ENCODE peak calls at places on chromosomes 16 and 17, in seven cellular contexts. W, D, V, Z, Q, K and O are unnamed samples.

GRCh38 chr17:77356109-77356689 is 215.4 kb downstream of the SEC14L1 start:
- DNase-seq in W (no peak), D (no peak), V (no peak), Z (no peak), Q (no peak), K (no peak), O (peak)

GRCh38 chr17:30532871-30533270 is 55.7 kb downstream of the GOSR1 start:
- DNase-seq in W (no peak), D (no peak), V (no peak), Z (no peak), Q (no peak), K (no peak), O (no peak)

GRCh38 chr16:85389679-85390470 is 223.2 kb upstream of the GSE1 start:
- DNase-seq in W (no peak), D (no peak), V (peak), Z (no peak), Q (no peak), K (no peak), O (no peak)

GRCh38 chr17:4043862-4044261 is 79.6 kb upstream of the ATP2A3 start:
- DNase-seq in W (no peak), D (no peak), V (no peak), Z (no peak), Q (no peak), K (no peak), O (no peak)

GRCh38 chr17:57493625-57494024 is 237.3 kb downstream of the MSI2 start:
- DNase-seq in W (no peak), D (no peak), V (no peak), Z (no peak), Q (no peak), K (no peak), O (no peak)

GRCh38 chr16:56824335-56824734 is 40.7 kb upstream of the SLC12A3 start:
- DNase-seq in W (no peak), D (no peak), V (no peak), Z (no peak), Q (peak), K (no peak), O (no peak)

GRCh38 chr16:2009302-2009711 is 314 bp downstream of the ZNF598 start:
- DNase-seq in W (no peak), D (no peak), V (no peak), Z (no peak), Q (no peak), K (no peak), O (no peak)

GRCh38 chr17:32342603-32343325 is 791 bp upstream of the C17orf75 start:
- DNase-seq in W (no peak), D (no peak), V (peak), Z (no peak), Q (peak), K (no peak), O (no peak)

GRCh38 chr17:48024149-48025039 is 13.2 kb downstream of the COPZ2 start:
- DNase-seq in W (no peak), D (no peak), V (peak), Z (no peak), Q (peak), K (peak), O (peak)

GRCh38 chr17:28704219-28704858 is 7.3 kb downstream of the PROCA1 start:
- DNase-seq in W (no peak), D (no peak), V (no peak), Z (no peak), Q (no peak), K (no peak), O (no peak)

GRCh38 chr16:4386452-4386813 is 14.8 kb downstream of the VASN start:
- DNase-seq in W (no peak), D (no peak), V (peak), Z (no peak), Q (no peak), K (no peak), O (peak)

GRCh38 chr17:48293319-48294192 is 136.5 kb downstream of the SKAP1 start:
- DNase-seq in W (no peak), D (peak), V (no peak), Z (no peak), Q (peak), K (no peak), O (no peak)

GRCh38 chr16:12178251-12178990 is 201.9 kb downstream of the SNX29 start:
- DNase-seq in W (peak), D (peak), V (no peak), Z (no peak), Q (no peak), K (no peak), O (no peak)

GRCh38 chr16:28042856-28043255 is 20.7 kb downstream of the GSG1L start:
- DNase-seq in W (peak), D (no peak), V (no peak), Z (no peak), Q (no peak), K (no peak), O (no peak)

GRCh38 chr16:4519274-4520058 is 19.1 kb downstream of the CDIP1 start:
- DNase-seq in W (no peak), D (no peak), V (no peak), Z (no peak), Q (no peak), K (no peak), O (no peak)

GRCh38 chr17:52606098-52606497 is 447.6 kb upstream of the CA10 start:
- DNase-seq in W (no peak), D (no peak), V (no peak), Z (no peak), Q (no peak), K (no peak), O (no peak)

GRCh38 chr17:38559025-38559879 is 46.5 kb downstream of the SRCIN1 start:
- DNase-seq in W (peak), D (peak), V (peak), Z (peak), Q (peak), K (peak), O (peak)

GRCh38 chr16:15542261-15542660 is 100.7 kb downstream of the MARF1 start:
- DNase-seq in W (no peak), D (no peak), V (no peak), Z (no peak), Q (peak), K (peak), O (no peak)

GRCh38 chr17:75442168-75443103 is 14.0 kb upstream of the TMEM94 start:
- DNase-seq in W (no peak), D (no peak), V (no peak), Z (no peak), Q (no peak), K (no peak), O (no peak)

DNA sequence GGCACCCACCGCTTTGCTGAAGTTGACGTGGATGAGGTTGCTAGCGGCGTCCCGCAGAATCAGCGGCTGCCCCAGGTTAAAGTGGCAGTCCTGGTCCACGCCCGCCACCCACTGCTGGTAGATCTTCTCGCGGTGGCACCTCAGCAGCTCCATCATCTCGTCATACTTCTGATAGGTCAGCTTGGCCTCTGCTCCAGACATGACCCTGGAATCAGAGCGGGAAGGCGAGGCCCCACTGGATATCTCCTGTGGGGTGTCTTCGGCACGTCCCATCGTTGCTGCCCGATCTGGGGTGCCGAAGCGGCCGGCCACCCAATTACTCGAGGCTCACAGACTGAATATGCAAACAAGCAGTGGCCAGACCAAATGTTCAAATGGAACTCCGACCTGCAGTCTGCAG is 16.5 kb downstream of the DNAH17 start:
- DNase-seq in W (no peak), D (no peak), V (no peak), Z (no peak), Q (no peak), K (no peak), O (no peak)
- H3K23ac ChIP-seq in W (no peak), D (no peak), V (no peak), Z (no peak), Q (no peak), K (no peak), O (no peak)

DNA sequence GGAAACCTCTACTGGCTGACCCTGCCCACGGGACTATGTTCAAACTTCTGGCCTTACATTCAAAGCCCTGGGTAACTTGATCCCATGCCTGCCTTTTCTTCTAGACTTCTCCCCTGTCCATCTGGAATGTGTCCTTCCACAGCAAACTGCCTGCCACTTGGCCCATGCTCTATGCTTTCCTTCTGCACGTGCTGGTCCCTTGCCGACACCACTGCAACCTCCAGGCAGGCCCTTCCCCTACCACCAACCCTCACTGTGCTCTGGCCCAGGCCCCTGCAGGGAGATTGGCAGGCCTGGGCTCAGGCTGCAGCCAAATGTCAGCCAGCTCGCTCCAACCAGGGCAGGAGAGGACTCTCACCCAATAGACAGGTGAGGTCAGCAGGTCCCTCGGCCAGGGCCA is 11.0 kb downstream of the HSD11B2 start:
- DNase-seq in W (peak), D (no peak), V (no peak), Z (no peak), Q (no peak), K (no peak), O (no peak)
- H2AK5ac ChIP-seq in W (no peak), D (no peak), V (no peak), Z (no peak), Q (no peak), K (no peak), O (no peak)

GRCh38 chr17:43085489-43085888 is 39.7 kb downstream of the BRCA1 start:
- DNase-seq in W (peak), D (peak), V (no peak), Z (no peak), Q (peak), K (no peak), O (no peak)
- H3K23ac ChIP-seq in W (no peak), D (no peak), V (no peak), Z (no peak), Q (no peak), K (no peak), O (no peak)

GRCh38 chr16:66618588-66618987 is 14.1 kb downstream of the CMTM3 start:
- DNase-seq in W (peak), D (peak), V (no peak), Z (no peak), Q (no peak), K (no peak), O (peak)

GRCh38 chr16:66617728-66618127 is 13.2 kb downstream of the CMTM3 start:
- DNase-seq in W (no peak), D (peak), V (no peak), Z (no peak), Q (peak), K (no peak), O (peak)

GRCh38 chr16:66617010-66617434 is 12.5 kb downstream of the CMTM3 start:
- DNase-seq in W (peak), D (no peak), V (no peak), Z (no peak), Q (peak), K (no peak), O (no peak)

GRCh38 chr16:66616169-66616568 is 11.7 kb downstream of the CMTM3 start:
- DNase-seq in W (no peak), D (no peak), V (no peak), Z (no peak), Q (no peak), K (no peak), O (peak)

DNA sequence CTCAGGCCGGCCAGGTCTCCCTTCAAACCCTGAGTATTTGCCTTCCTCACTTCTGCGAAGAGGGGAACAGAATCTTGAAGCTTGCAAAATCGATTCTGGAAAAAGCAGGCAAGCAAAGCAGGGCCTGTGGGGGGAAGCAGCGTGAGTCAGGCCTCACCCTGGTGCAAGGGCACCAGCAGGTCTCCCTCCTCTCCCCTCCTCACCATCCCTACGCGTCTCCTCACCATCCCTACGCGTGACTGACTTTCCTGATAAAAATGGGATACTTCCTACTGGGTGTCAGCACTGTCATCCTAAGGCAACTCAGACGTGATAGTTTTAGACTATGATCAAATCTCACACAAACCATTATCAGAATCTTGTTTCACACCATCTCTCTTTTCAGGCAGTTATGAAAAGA is 12.1 kb downstream of the CMTM3 start:
- DNase-seq in W (peak), D (peak), V (no peak), Z (no peak), Q (peak), K (no peak), O (peak)
- H2AK5ac ChIP-seq in W (peak), D (no peak), V (no peak), Z (no peak), Q (no peak), K (no peak), O (no peak)